ENCODE peak calls at places on chromosomes 3 and 15, in five cellular contexts. V is SJSA1, E is neural progenitor cell, F is neuronal stem cell, M is body of pancreas. W is an unnamed sample. For H3K4me1 and H3K27me3, the result is how much of the 10 kb centered on the place peaks cover.

GRCh38 chr15:57541805-57542504 is 49.7 kb upstream of the MYZAP start:
- DNase-seq in M (peak), V (peak), F (peak), E (peak), W (peak)

GRCh38 chr15:77909131-77909940 is 168.2 kb downstream of the TBC1D2B start:
- DNase-seq in V (no peak), M (no peak), E (no peak), F (no peak), W (no peak)

GRCh38 chr3:186247821-186248814 is 113.9 kb downstream of the DGKG start:
- DNase-seq in F (no peak), E (no peak), V (no peak), M (no peak), W (no peak)

GRCh38 chr15:80773122-80773551 is 6.0 kb upstream of the CEMIP start:
- DNase-seq in F (no peak), M (no peak), E (no peak), V (peak), W (no peak)

GRCh38 chr3:176514297-176514696 is 683.0 kb downstream of the TBL1XR1 start:
- DNase-seq in V (peak), M (no peak), F (peak), E (peak), W (peak)

GRCh38 chr3:77825045-77825827 is 785.3 kb downstream of the ROBO2 start:
- DNase-seq in E (no peak), M (no peak), F (no peak), V (peak), W (no peak)

GRCh38 chr3:90010341-90010740 is 902.9 kb downstream of the EPHA3 start:
- DNase-seq in F (no peak), V (peak), E (peak), M (no peak), W (no peak)

GRCh38 chr3:171791695-171792082 is 18.6 kb downstream of the PLD1 start:
- DNase-seq in M (no peak), E (no peak), V (peak), F (no peak), W (no peak)

GRCh38 chr15:63441266-63441665 is 59.6 kb upstream of the CA12 start:
- DNase-seq in E (no peak), V (no peak), F (no peak), M (no peak), W (no peak)

DNA sequence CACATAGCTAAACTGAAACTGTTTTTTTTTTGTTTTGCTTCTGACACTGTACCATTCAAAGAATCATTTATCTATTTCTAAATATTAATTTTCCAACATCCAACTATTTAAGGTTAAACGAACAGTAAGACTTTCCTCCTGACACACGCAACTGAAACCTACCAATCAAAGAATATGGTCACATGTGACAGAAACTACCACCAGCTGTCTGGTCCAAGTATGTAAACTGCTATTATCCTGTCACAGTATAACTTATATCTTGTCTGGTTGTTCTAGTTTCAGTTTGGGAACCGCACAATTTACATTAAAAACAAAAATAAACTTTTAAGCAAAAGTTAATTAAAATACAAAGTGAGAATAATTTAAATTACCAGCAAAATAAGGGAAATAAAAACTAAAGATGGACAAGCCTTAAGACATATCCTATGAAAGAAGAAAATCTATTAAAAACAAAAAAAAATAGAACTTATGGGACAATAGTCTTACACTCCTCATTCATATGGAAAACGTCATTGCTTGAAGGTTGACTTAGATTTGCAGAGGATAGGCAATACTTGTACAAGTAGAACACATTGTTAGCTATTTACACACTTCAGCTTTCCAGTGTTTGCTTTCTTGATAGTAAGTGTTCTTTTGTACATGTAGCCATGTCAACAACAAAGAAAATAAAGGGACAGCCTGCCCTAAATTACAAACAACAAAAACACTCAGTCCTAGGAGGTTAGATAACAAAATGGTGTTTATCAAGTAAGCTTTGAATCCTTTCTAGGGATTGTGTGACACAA is 26.8 kb upstream of the CHRM5 start:
- DNase-seq in F (no peak), E (no peak), M (no peak), V (no peak), W (no peak)
- H3K4me3 ChIP-seq in F (no peak), E (no peak), M (no peak), V (no peak), W (no peak)

GRCh38 chr3:16477054-16477453 is 36.4 kb downstream of the RFTN1 start:
- DNase-seq in E (no peak), V (no peak), M (no peak), F (no peak), W (no peak)

GRCh38 chr3:16474920-16475319 is 38.6 kb downstream of the RFTN1 start:
- DNase-seq in V (no peak), E (no peak), M (no peak), F (no peak), W (no peak)

GRCh38 chr3:16475766-16476165 is 37.7 kb downstream of the RFTN1 start:
- DNase-seq in V (no peak), F (no peak), E (no peak), M (no peak), W (no peak)

GRCh38 chr3:16477501-16477900 is 36.0 kb downstream of the RFTN1 start:
- DNase-seq in E (no peak), F (no peak), V (peak), M (no peak), W (no peak)

DNA sequence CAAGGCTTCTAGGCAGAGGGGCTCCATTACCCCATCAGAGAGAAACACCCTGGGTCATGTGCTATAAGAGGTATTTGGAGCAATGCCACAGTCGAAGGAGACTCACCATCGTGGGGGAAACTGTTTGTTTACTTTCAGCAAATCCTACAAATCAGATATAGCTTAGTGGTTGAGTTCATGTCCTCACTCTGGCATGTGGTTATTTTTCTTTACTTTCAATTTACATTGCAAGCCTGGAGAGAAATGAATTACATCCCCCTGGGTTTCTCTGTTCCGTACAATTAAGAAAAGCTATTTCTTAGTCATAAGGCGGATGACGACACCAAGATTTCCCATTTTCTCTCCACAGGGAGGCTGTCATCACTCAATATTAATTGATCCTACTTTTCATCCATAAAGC is 36.9 kb downstream of the RFTN1 start:
- DNase-seq in M (no peak), F (no peak), E (no peak), V (peak), W (no peak)
- H3K4me1 ChIP-seq in M (under half), F (under half), E (under half), V (half or more), W (under half)

GRCh38 chr15:96324192-96324895 is 6.2 kb upstream of the NR2F2 start:
- DNase-seq in E (peak), M (no peak), F (no peak), V (no peak), W (no peak)
- H3K27me3 ChIP-seq in E (under half), M (under half), F (under half), V (under half), W (half or more)

DNA sequence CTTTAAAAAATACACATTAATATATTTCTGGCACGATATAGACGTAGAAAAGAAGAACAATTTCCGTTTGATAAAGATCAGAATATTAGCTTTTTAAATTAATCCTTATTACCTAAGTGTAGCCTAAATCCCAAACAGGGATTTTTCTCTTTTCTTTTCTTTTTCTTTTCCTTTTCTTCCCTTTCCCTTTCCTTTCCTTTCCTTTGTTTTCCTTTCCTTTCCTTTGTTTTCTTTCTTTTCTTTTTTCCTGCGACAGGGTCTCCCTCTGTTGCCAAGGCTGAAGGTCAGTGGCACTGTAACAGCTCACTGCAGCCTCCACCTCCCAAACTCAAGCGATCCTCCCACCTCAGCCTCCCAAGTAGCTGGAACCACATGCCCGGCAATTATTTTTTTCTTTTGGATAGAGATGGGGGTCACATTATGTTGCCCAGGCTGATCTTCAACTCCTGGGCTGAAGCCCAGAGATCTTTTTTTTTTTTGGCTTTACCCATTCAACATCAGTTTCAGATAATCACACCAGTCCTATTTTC is 1.8 kb upstream of the USF3 start:
- DNase-seq in E (no peak), M (no peak), V (no peak), F (no peak), W (no peak)
- H3K4me3 ChIP-seq in E (peak), M (no peak), V (no peak), F (peak), W (no peak)

GRCh38 chr15:66721954-66722353 is 19.9 kb downstream of the SMAD6 start:
- DNase-seq in F (no peak), M (no peak), E (no peak), V (no peak), W (no peak)
- H3K4me1 ChIP-seq in F (under half), M (under half), E (under half), V (half or more), W (under half)

GRCh38 chr3:166080096-166080495 is 242.9 kb upstream of the BCHE start:
- DNase-seq in V (no peak), F (no peak), M (no peak), E (no peak), W (no peak)
- H3K27me3 ChIP-seq in V (under half), F (under half), M (under half), E (under half), W (under half)

GRCh38 chr15:88791637-88792036 is 11.6 kb upstream of the ACAN start:
- DNase-seq in V (no peak), E (no peak), M (no peak), F (no peak), W (no peak)

GRCh38 chr15:88788036-88788435 is 15.2 kb upstream of the ACAN start:
- DNase-seq in V (no peak), E (no peak), M (no peak), F (no peak), W (no peak)

GRCh38 chr15:88785217-88785616 is 18.0 kb upstream of the ACAN start:
- DNase-seq in M (no peak), F (no peak), V (no peak), E (no peak), W (no peak)

GRCh38 chr15:88790486-88790885 is 12.8 kb upstream of the ACAN start:
- DNase-seq in V (no peak), F (no peak), E (no peak), M (no peak), W (no peak)

DNA sequence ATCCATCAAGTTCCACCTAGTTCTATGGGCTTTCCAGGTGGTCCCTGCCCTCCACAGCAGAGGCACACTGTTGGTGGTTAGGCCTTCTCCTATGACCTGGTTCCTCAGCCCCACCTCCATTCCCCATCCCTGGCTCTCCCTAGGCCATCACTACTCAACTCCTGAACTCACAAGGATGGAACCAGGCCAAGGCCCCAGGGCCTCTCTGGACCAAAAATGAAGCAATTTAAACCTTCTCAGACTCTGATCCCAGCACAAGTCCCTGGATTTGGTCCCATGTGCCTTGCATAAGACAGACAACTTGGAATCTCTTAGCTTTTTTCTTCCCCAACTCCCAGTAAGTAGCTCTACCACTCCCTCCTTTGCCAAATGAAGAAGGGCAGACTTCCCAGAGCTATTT is 14.4 kb upstream of the ACAN start:
- DNase-seq in E (no peak), F (no peak), V (no peak), M (no peak), W (no peak)
- H3K4me3 ChIP-seq in E (no peak), F (no peak), V (no peak), M (no peak), W (no peak)

GRCh38 chr15:89137926-89138325 is 49.7 kb downstream of the ABHD2 start:
- DNase-seq in F (no peak), M (no peak), E (no peak), V (no peak), W (no peak)
- H3K4me1 ChIP-seq in F (under half), M (half or more), E (under half), V (half or more), W (under half)

DNA sequence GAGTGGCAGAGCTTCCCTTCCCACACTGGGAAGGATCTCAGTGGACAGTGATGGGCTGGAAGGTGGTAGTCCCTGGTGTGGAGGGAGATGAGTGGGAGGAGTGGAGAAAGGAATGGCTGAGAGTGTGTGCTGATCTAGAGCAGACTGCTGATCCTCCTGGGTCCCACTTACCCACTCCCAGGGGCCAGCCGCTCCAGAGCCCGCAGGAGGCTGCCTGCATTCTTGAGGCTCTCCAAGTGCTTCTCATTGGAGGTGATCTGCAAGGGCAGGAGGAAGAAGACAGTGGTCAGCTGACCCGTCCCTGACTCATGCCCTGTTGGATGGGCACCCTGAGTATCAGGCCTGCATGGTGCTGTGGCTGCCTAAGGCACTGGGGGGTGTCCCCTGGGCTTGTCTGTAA is 50.0 kb downstream of the CTNNB1 start:
- DNase-seq in M (no peak), E (no peak), V (no peak), F (no peak), W (no peak)
- H3K27me3 ChIP-seq in M (under half), E (under half), V (under half), F (under half), W (under half)

GRCh38 chr15:28984421-28985375 is 98.9 kb downstream of the APBA2 start:
- DNase-seq in F (peak), M (no peak), E (peak), V (peak), W (no peak)
- H3K4me3 ChIP-seq in F (peak), M (no peak), E (no peak), V (no peak), W (no peak)